ENCODE peak calls at places on chromosomes 3 and 15, in five cellular contexts. X is A549, R is H1, H is HepG2, B is GM12878. G is an unnamed sample.
A peak's percentile ranks its signal among the peaks of the same experiment; 100 is the strongest.

GRCh38 chr3:3127432-3128010 is 781 bp downstream of the TRNT1 start:
- DNase-seq in X (peak; percentile 19), R (no peak), H (peak; percentile 20), B (no peak), G (peak; percentile 38)

GRCh38 chr3:23099677-23100076 is 103.5 kb upstream of the UBE2E2 start:
- DNase-seq in X (no peak), R (no peak), H (no peak), B (no peak), G (no peak)

GRCh38 chr15:68493629-68494028 is 61.7 kb upstream of the ITGA11 start:
- DNase-seq in X (no peak), R (no peak), H (no peak), B (no peak), G (no peak)

GRCh38 chr3:87196879-87197278 is 30.2 kb upstream of the CHMP2B start:
- DNase-seq in X (no peak), R (no peak), H (no peak), B (no peak), G (no peak)

GRCh38 chr3:186025161-186025560 is 83.7 kb downstream of the ETV5 start:
- DNase-seq in X (no peak), R (no peak), H (no peak), B (no peak), G (no peak)

GRCh38 chr3:156030735-156031134 is 89.6 kb upstream of the KCNAB1 start:
- DNase-seq in X (no peak), R (no peak), H (no peak), B (no peak), G (no peak)

GRCh38 chr3:46372492-46373359 is 2.0 kb downstream of the CCR5 start:
- DNase-seq in X (no peak), R (no peak), H (no peak), B (no peak), G (no peak)

GRCh38 chr3:15805756-15806266 is 8.0 kb upstream of the ANKRD28 start:
- DNase-seq in X (peak; percentile 50), R (no peak), H (no peak), B (peak; percentile 89), G (no peak)

GRCh38 chr3:195078891-195079440 is 192.0 kb downstream of the XXYLT1 start:
- DNase-seq in X (no peak), R (no peak), H (no peak), B (no peak), G (no peak)

GRCh38 chr3:3552741-3553140 is 246.5 kb upstream of the LRRN1 start:
- DNase-seq in X (no peak), R (no peak), H (no peak), B (no peak), G (no peak)

GRCh38 chr3:113057117-113057516 is 66.3 kb downstream of the GTPBP8 start:
- DNase-seq in X (no peak), R (no peak), H (no peak), B (peak; percentile 49), G (no peak)

GRCh38 chr3:120448707-120449650 is 1.8 kb downstream of the FSTL1 start:
- DNase-seq in X (peak; percentile 42), R (no peak), H (no peak), B (no peak), G (no peak)

GRCh38 chr15:38670142-38671002 is 105.8 kb upstream of the RASGRP1 start:
- DNase-seq in X (no peak), R (no peak), H (no peak), B (no peak), G (no peak)

GRCh38 chr3:25747033-25747432 is 36.2 kb downstream of the NGLY1 start:
- DNase-seq in X (no peak), R (no peak), H (no peak), B (no peak), G (no peak)

GRCh38 chr15:93068581-93069199 is 20.3 kb downstream of the RGMA start:
- DNase-seq in X (no peak), R (no peak), H (no peak), B (no peak), G (no peak)

GRCh38 chr3:149902498-149903139 is 68.1 kb downstream of the PFN2 start:
- DNase-seq in X (no peak), R (no peak), H (no peak), B (no peak), G (no peak)

GRCh38 chr3:186239321-186239720 is 122.7 kb downstream of the DGKG start:
- DNase-seq in X (peak; percentile 18), R (no peak), H (no peak), B (no peak), G (no peak)

GRCh38 chr15:94844533-94845390 is 613.4 kb downstream of the MCTP2 start:
- DNase-seq in X (peak; percentile 21), R (no peak), H (peak; percentile 96), B (no peak), G (peak; percentile 92)

GRCh38 chr15:31463521-31464102 is 137.0 kb downstream of the KLF13 start:
- DNase-seq in X (no peak), R (no peak), H (no peak), B (no peak), G (no peak)

GRCh38 chr3:143601738-143602480 is 246.4 kb downstream of the SLC9A9 start:
- DNase-seq in X (no peak), R (no peak), H (no peak), B (no peak), G (no peak)

GRCh38 chr3:18151199-18151598 is 273.9 kb downstream of the SATB1 start:
- DNase-seq in X (no peak), R (no peak), H (no peak), B (no peak), G (no peak)

GRCh38 chr15:72857331-72858065 is 73.9 kb upstream of the ADPGK start:
- DNase-seq in X (no peak), R (no peak), H (peak; percentile 3), B (no peak), G (no peak)

GRCh38 chr3:37725842-37726241 is 135.8 kb upstream of the CTDSPL start:
- DNase-seq in X (no peak), R (no peak), H (no peak), B (no peak), G (no peak)

GRCh38 chr3:157311633-157312365 is 124.9 kb upstream of the PTX3 start:
- DNase-seq in X (no peak), R (no peak), H (no peak), B (no peak), G (no peak)

GRCh38 chr3:98713984-98714383 is 49.2 kb upstream of the ST3GAL6 start:
- DNase-seq in X (no peak), R (no peak), H (no peak), B (no peak), G (no peak)

GRCh38 chr3:19213608-19214220 is 65.4 kb downstream of the KCNH8 start:
- DNase-seq in X (peak; percentile 17), R (no peak), H (peak; percentile 4), B (no peak), G (no peak)

GRCh38 chr15:76158250-76158649 is 98.5 kb downstream of the TMEM266 start:
- DNase-seq in X (no peak), R (no peak), H (no peak), B (no peak), G (no peak)

GRCh38 chr3:2303567-2303966 is 204.9 kb downstream of the CNTN4 start:
- DNase-seq in X (no peak), R (no peak), H (no peak), B (no peak), G (no peak)

GRCh38 chr3:117218709-117219108 is 509.1 kb downstream of the TUSC7 start:
- DNase-seq in X (no peak), R (no peak), H (no peak), B (no peak), G (no peak)

GRCh38 chr15:51833782-51834181 is 4.3 kb downstream of the TMOD3 start:
- DNase-seq in X (no peak), R (no peak), H (no peak), B (no peak), G (no peak)
- H3K4me1 ChIP-seq in X (peaks cover 80% of the 10 kb centered on the region), R (no peaks in the 10 kb centered on the region), H (peaks cover 75% of the 10 kb centered on the region), B (peaks cover 13% of the 10 kb centered on the region), G (peaks cover 18% of the 10 kb centered on the region)

GRCh38 chr3:11549580-11550140 is 94.1 kb downstream of the VGLL4 start:
- DNase-seq in X (no peak), R (no peak), H (no peak), B (no peak), G (no peak)
- TF ChIP-seq HDAC2 in X (no peak), R (no peak), H (no peak), B (no peak), G (no peak)

DNA sequence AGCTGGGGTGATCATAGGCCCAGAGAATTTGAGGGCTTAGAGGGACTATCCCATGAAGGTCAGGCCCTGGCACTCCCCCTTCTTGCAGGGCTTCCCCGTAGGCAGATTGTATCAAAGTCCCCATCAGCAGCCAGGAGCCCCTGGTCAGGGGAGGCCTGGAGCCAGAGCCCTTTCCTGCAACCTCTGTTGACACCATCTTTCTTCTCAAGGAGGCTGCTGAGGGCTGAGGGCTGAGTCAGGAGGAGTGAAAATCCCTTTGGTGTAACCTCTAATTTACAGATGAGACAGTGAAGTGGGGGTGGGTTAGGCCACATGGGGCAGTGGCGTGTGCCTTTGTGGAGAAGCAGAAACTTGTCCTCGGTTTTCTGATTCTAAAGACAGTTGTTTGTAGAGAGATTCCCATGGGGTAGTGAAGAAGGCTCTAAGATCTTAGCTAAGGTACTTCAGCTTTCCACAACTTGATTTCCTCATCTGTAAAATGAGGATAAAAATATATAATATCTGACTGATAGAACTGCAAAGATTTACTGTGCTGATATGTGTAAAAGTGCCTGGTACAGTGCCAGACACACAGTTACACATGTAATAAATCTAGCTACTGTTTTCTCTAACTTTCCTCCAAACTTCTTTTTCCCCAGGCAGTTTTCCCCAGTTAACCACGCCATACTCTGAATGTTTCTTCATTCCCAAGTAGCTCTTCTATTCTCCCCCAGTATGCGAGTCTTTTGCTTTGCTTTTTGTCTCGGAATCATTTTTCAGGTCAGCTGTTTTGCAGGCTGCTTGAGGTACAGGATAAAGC is 249.4 kb upstream of the TPM1 start:
- DNase-seq in X (no peak), R (no peak), H (no peak), B (peak; percentile 12), G (no peak)
- H3K4me1 ChIP-seq in X (peaks cover 2% of the 10 kb centered on the region), R (peaks cover 5% of the 10 kb centered on the region), H (no peaks in the 10 kb centered on the region), B (peaks cover 4% of the 10 kb centered on the region), G (no peaks in the 10 kb centered on the region)

GRCh38 chr3:142088522-142088921 is 60.8 kb downstream of the TFDP2 start:
- DNase-seq in X (peak; percentile 21), R (no peak), H (peak; percentile 80), B (no peak), G (no peak)
- TF ChIP-seq HDAC2 in X (no peak), R (no peak), H (peak; percentile 45), B (no peak), G (no peak)

DNA sequence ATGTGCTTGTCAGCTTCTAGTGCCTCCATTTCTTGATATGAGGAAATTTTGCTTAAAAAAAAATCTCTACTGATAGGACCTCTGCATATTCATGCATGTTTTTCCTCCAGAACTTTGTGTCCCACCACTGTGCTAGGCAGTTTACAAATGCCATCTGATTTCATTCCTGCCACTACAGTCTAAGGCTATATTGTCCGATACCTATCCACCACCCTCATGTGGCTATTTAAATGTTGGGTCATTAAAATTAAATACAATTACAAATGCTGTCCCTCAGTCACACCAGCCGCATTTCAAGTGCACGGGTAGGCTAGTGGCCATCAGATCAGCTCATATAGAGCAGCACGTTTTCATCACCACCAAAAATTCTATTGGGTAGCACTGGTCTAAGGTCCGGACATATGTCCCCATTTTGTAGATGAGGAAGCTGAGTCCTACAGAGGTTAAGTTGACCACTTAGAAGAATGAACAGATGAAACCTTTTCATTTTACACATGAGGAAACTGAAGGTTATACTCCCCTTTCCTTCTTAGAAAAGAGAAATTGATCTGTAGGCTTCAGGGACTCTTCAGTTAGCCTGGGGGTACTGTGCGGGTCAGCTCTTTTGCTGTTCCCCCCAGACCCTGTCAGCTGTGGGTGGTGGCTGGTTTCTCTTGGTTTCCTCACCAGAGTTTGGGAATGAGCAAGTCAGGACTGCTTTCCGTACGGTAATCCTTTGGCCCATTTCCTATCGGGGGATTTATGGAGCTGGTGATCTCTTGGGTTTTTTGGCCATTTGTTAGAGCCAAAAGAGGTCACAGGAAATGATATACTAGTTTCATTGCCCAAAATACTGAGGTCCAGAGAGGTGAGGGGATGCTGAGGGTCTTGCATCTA is 56.6 kb downstream of the SMAD3 start:
- DNase-seq in X (no peak), R (no peak), H (no peak), B (no peak), G (no peak)
- H3K4me1 ChIP-seq in X (peaks cover 97% of the 10 kb centered on the region), R (peaks cover 2% of the 10 kb centered on the region), H (peaks cover 72% of the 10 kb centered on the region), B (peaks cover 40% of the 10 kb centered on the region), G (peaks cover 36% of the 10 kb centered on the region)

G was measured in K562.